ENCODE peak calls at places on chromosome 1, in eight cellular contexts. J is spleen; F is lower lobe of right lung; S is tibial artery; R is cardiac muscle cell; E is pancreas; N is tibial nerve; Z is CD4-positive, alpha-beta memory T cell. G is an unnamed sample. For H3K4me1, the result is how much of the 10 kb centered on the place peaks cover.

GRCh38 chr1:180269848-180270766 is 40.0 kb downstream of the LHX4 start:
- DNase-seq in Z (no peak), F (no peak), J (peak), S (peak), R (no peak), E (peak), N (no peak), G (no peak)

GRCh38 chr1:79422726-79423125 is 416.2 kb upstream of the ADGRL4 start:
- DNase-seq in R (no peak), Z (no peak), S (no peak), N (no peak), J (no peak), F (no peak), E (no peak), G (no peak)

GRCh38 chr1:164707868-164708331 is 148.9 kb downstream of the PBX1 start:
- DNase-seq in Z (no peak), J (no peak), R (peak), S (no peak), E (no peak), F (no peak), N (no peak), G (peak)

GRCh38 chr1:87252406-87252805 is 76.3 kb upstream of the LMO4 start:
- DNase-seq in S (no peak), N (no peak), J (no peak), R (peak), E (no peak), Z (no peak), F (no peak), G (no peak)

GRCh38 chr1:107051266-107051665 is 5.2 kb upstream of the PRMT6 start:
- DNase-seq in Z (no peak), J (no peak), E (no peak), F (no peak), N (no peak), S (no peak), R (no peak), G (no peak)

GRCh38 chr1:109804660-109805059 is 40.9 kb upstream of the EPS8L3 start:
- DNase-seq in E (no peak), S (no peak), Z (no peak), R (no peak), J (no peak), F (no peak), N (no peak), G (no peak)

GRCh38 chr1:182841368-182841988 is 2.3 kb downstream of the DHX9 start:
- DNase-seq in R (peak), E (no peak), N (no peak), Z (no peak), J (no peak), S (no peak), F (no peak), G (no peak)

GRCh38 chr1:118223426-118223825 is 38.4 kb upstream of the SPAG17 start:
- DNase-seq in Z (no peak), F (no peak), S (no peak), N (no peak), E (no peak), R (peak), J (no peak), G (no peak)

GRCh38 chr1:85504417-85504816 is 39.5 kb upstream of the DDAH1 start:
- DNase-seq in J (no peak), R (no peak), N (no peak), S (no peak), F (no peak), Z (no peak), E (no peak), G (no peak)

GRCh38 chr1:178155478-178156255 is 61.8 kb downstream of the RASAL2 start:
- DNase-seq in R (peak), E (no peak), J (no peak), N (no peak), F (no peak), Z (no peak), S (no peak), G (no peak)

GRCh38 chr1:95171270-95172245 is 54.4 kb downstream of the TLCD4 start:
- DNase-seq in S (no peak), Z (no peak), E (no peak), R (no peak), J (no peak), F (no peak), N (no peak), G (no peak)

GRCh38 chr1:71413441-71414170 is 332.8 kb upstream of the ZRANB2 start:
- DNase-seq in S (no peak), R (peak), J (no peak), N (no peak), E (no peak), Z (no peak), F (no peak), G (no peak)

GRCh38 chr1:35316264-35316663 is 47.8 kb downstream of the ZMYM4 start:
- DNase-seq in F (no peak), R (no peak), N (no peak), S (no peak), J (no peak), Z (no peak), E (no peak), G (no peak)

GRCh38 chr1:63592536-63593302 is 492 bp upstream of the PGM1 start:
- DNase-seq in N (no peak), E (no peak), Z (no peak), J (no peak), F (no peak), S (no peak), R (no peak), G (no peak)

GRCh38 chr1:68046885-68047658 is 3.4 kb downstream of the DIRAS3 start:
- DNase-seq in Z (no peak), E (no peak), J (peak), F (no peak), S (no peak), N (no peak), R (no peak), G (no peak)

GRCh38 chr1:230303822-230304221 is 122.3 kb downstream of the PGBD5 start:
- DNase-seq in S (no peak), N (no peak), R (peak), J (no peak), F (no peak), Z (no peak), E (no peak), G (peak)

DNA sequence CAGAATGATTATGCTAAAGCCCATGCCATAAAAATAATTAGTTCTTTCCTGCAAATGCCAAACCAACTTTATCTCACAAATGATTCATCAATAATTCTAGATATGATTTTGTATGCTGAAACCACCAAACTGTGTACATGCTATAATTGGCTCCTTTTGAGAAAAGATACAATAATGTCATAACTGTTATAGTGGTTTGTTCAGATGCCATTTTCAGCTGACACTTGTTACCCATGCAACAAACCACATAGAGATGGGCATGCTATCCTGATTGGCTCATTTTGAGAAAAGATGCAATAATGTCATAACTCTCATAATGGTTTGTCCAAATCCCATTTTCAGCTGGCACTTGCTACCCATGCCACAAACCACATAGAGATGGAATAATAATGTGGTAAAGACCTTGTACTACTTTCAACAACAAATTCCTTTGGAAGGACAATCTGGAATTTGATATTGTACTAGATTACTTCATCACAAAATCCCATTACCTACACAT is 283.8 kb downstream of the TPR start:
- DNase-seq in Z (no peak), E (no peak), R (no peak), S (no peak), J (no peak), N (no peak), F (no peak), G (no peak)
- H3K4me3 ChIP-seq in Z (no peak), E (no peak), R (no peak), S (no peak), J (no peak), N (no peak), F (no peak), G (no peak)

DNA sequence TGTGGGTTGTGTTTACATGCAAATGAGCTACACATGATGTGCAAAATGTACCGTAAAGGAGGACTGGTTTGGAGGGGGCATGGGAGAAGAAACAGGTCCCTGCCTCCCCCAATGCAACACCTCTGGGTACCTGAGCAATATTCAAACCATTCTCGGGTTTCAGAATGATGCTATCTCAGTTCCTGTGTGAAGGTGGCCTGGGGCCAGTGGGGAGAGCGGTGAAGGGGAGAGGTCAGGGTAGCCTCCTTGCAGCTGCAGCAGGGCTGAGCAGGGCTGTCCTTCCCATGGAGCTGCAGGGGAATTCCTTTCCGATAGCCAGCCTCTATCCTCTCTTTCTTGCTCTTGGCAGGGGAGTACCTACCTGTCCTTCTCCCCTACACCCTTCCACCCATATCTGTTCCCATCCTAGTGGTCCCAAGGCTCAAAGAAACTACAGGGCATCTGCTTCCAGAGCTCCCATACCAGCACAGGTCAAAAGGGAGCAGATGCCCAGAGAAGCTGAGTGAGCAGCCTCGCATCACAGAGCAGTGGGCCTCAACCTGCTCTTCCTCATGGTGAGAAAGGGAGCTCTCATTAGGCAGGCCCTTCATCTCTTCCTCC is 11.9 kb downstream of the MEF2D start:
- DNase-seq in F (no peak), S (no peak), R (no peak), J (no peak), E (no peak), Z (no peak), N (no peak), G (no peak)
- H3K4me1 ChIP-seq in F (half or more), S (under half), R (half or more), J (half or more), E (half or more), Z (half or more), N (half or more), G (under half)

GRCh38 chr1:6497215-6497866 is 5.9 kb upstream of the PLEKHG5 start:
- DNase-seq in F (no peak), R (peak), S (no peak), J (peak), Z (peak), N (no peak), E (peak), G (no peak)
- H3K4me3 ChIP-seq in F (peak), R (peak), S (peak), J (peak), Z (peak), N (peak), E (peak), G (peak)

GRCh38 chr1:204299828-204300365 is 59.8 kb downstream of the PLEKHA6 start:
- DNase-seq in N (no peak), E (no peak), S (no peak), F (no peak), Z (no peak), R (no peak), J (no peak), G (no peak)
- H3K4me1 ChIP-seq in N (under half), E (under half), S (under half), F (under half), Z (under half), R (under half), J (under half), G (under half)

GRCh38 chr1:228144213-228145049 is 4.4 kb downstream of the GUK1 start:
- DNase-seq in F (no peak), J (no peak), Z (no peak), R (no peak), N (peak), E (no peak), S (no peak), G (no peak)
- H3K4me3 ChIP-seq in F (no peak), J (no peak), Z (no peak), R (no peak), N (no peak), E (no peak), S (no peak), G (no peak)